ENCODE peak calls at places on chromosomes 5 and 9, in six cellular contexts. Y is bronchial epithelial cell, Q is GM12864, T is HepG2, W is transverse colon, J is astrocyte of the cerebellum. M is an unnamed sample.

GRCh38 chr9:18608371-18608770 is 134.4 kb downstream of the ADAMTSL1 start:
- DNase-seq in J (no peak), W (no peak), Q (no peak), T (no peak), Y (no peak), M (no peak)

GRCh38 chr5:55172937-55173695 is at the start of gene CDC20B:
- DNase-seq in Y (peak), W (peak), J (no peak), T (peak), Q (no peak), M (no peak)

GRCh38 chr5:55982957-55983381 is 11.8 kb downstream of the IL6ST start:
- DNase-seq in J (no peak), Y (peak), Q (no peak), W (peak), T (no peak), M (no peak)

GRCh38 chr5:39194466-39195136 is 24.8 kb downstream of the FYB1 start:
- DNase-seq in J (no peak), T (peak), Q (no peak), W (no peak), Y (peak), M (no peak)

GRCh38 chr5:157479612-157480510 is 19.8 kb downstream of the NIPAL4 start:
- DNase-seq in Y (no peak), Q (no peak), W (no peak), T (peak), J (no peak), M (no peak)

GRCh38 chr5:138975098-138975847 is 100.1 kb upstream of the LRRTM2 start:
- DNase-seq in T (no peak), Y (no peak), W (peak), Q (no peak), J (peak), M (no peak)

GRCh38 chr9:127921592-127922120 is 4.8 kb upstream of the ST6GALNAC4 start:
- DNase-seq in Y (no peak), W (peak), Q (no peak), T (no peak), J (no peak), M (no peak)

GRCh38 chr5:160311491-160312138 is 749 bp downstream of the CCNJL start:
- DNase-seq in Q (no peak), Y (no peak), T (no peak), W (no peak), J (no peak), M (no peak)

GRCh38 chr9:134897584-134898170 is 17.1 kb downstream of the FCN2 start:
- DNase-seq in T (no peak), Q (no peak), Y (no peak), W (no peak), J (no peak), M (no peak)

GRCh38 chr9:110048976-110049698 is 158.8 kb downstream of the C9orf152 start:
- DNase-seq in Q (no peak), J (no peak), T (no peak), W (no peak), Y (peak), M (no peak)

GRCh38 chr9:36163840-36164175 is 5.4 kb upstream of the CCIN start:
- DNase-seq in T (no peak), Y (peak), J (no peak), Q (no peak), W (no peak), M (no peak)

GRCh38 chr5:136108131-136108739 is 24.4 kb upstream of the SMAD5 start:
- DNase-seq in W (no peak), Q (peak), J (no peak), T (no peak), Y (peak), M (no peak)

GRCh38 chr9:135919318-135919717 is 12.0 kb upstream of the CAMSAP1 start:
- DNase-seq in Q (no peak), Y (no peak), W (no peak), J (no peak), T (no peak), M (no peak)

GRCh38 chr9:137317021-137317978 is 15.2 kb upstream of the NRARP start:
- DNase-seq in Q (no peak), J (no peak), T (no peak), Y (no peak), W (no peak), M (no peak)
- H3K4me3 ChIP-seq in Q (no peak), J (no peak), T (no peak), Y (no peak), W (no peak), M (no peak)

GRCh38 chr9:70802758-70803436 is 318.5 kb downstream of the TRPM3 start:
- DNase-seq in Y (no peak), T (no peak), Q (no peak), W (no peak), J (no peak), M (no peak)
- TF ChIP-seq CTCF in Y (no peak), T (no peak), Q (no peak), W (no peak), J (no peak), M (no peak)

DNA sequence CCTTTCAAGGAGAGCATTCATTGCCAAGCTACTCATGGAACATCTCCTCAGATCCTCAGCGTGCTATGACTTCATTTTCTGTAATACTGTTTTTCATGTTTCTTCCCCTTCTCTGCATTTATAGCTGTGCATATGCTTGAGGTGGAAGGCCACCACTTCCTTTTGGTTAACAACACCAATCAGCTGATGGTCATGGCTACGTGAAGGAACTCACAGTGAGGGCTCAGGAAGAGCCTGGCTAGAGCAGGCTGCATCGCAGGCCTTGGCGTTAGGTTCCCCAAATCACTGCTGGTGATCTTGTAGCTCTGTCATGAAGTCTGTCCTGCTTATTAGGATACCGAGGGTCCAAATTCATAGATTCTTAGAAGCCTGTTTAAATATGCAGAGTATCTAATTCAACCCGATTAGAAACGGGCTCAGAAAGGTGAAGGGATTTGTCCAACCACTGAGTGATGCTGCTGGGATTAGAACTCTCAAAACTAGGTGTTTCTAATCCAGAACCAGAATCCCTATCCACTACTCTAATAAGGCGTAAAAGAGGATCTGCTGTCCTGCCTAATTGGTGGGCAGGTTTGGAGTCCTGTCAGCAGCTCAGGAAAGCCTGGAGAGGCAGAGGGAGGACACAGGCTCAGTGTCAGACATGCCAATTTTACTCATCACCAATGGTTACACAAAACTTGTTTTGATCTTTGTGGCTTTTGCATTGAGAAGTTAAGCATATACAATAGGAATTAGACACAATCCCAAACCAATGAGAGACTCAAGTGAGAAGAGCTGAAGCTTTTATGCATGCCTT is 7.5 kb downstream of the SYK start:
- DNase-seq in T (no peak), Y (no peak), Q (no peak), W (no peak), J (no peak), M (no peak)
- H3K4me3 ChIP-seq in T (no peak), Y (no peak), Q (peak), W (no peak), J (no peak), M (no peak)

GRCh38 chr9:95088421-95089161 is 228.9 kb downstream of the FANCC start:
- DNase-seq in Q (no peak), Y (no peak), J (no peak), T (no peak), W (no peak), M (no peak)

GRCh38 chr9:95089257-95089873 is 228.1 kb downstream of the FANCC start:
- DNase-seq in J (no peak), Q (no peak), W (no peak), Y (no peak), T (no peak), M (no peak)

GRCh38 chr9:95085861-95086563 is 231.5 kb downstream of the FANCC start:
- DNase-seq in Q (no peak), T (no peak), J (no peak), Y (no peak), W (no peak), M (no peak)

GRCh38 chr9:95086564-95086955 is 230.9 kb downstream of the FANCC start:
- DNase-seq in J (no peak), T (no peak), W (no peak), Q (no peak), Y (no peak), M (no peak)

DNA sequence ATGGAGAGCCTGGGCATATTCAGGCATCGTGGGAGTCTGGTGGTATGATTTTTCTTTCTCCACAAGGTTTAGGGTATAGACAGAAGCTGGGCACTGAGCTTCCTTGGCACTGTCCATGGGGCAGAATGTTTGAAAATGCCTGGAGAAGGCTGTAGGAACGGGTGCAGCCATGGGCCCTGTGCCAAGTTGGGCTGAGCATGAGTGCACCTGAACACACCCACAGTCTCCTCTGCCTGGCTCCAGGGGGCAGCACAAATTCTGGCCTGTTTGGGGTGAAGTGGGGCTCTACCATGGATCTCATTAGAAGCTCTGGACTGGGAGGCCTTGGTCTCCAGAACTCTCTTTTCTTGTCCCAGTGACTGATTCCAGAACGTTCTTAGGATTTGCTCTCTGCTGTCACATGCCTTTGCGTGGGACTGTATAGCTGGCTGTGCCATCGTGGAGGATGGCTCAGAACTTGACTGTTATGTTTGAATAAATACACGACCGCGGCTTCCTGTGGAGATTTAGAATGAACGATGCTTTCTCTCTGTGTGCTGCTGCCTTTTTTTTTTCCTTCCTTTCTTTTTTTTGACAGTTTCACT is 229.8 kb downstream of the FANCC start:
- DNase-seq in W (peak), T (no peak), Y (peak), Q (no peak), J (no peak), M (no peak)
- TF ChIP-seq CTCF in W (no peak), T (peak), Y (peak), Q (peak), J (peak), M (peak)

GRCh38 chr5:124740991-124741583 is 5.4 kb downstream of the ZNF608 start:
- DNase-seq in Q (no peak), Y (peak), W (no peak), J (peak), T (no peak), M (peak)

GRCh38 chr5:124738751-124739559 is 7.5 kb downstream of the ZNF608 start:
- DNase-seq in J (no peak), Y (no peak), Q (no peak), W (no peak), T (no peak), M (no peak)

GRCh38 chr5:124741711-124742496 is 4.5 kb downstream of the ZNF608 start:
- DNase-seq in Q (no peak), Y (peak), T (no peak), J (peak), W (peak), M (peak)

GRCh38 chr5:124737651-124738050 is 8.8 kb downstream of the ZNF608 start:
- DNase-seq in Y (no peak), W (no peak), Q (no peak), T (no peak), J (no peak), M (no peak)

GRCh38 chr5:124740055-124740454 is 6.4 kb downstream of the ZNF608 start:
- DNase-seq in Y (no peak), W (no peak), J (no peak), T (no peak), Q (no peak), M (no peak)
- H3K4me3 ChIP-seq in Y (no peak), W (no peak), J (no peak), T (no peak), Q (peak), M (no peak)

GRCh38 chr5:173395257-173395932 is 67.2 kb upstream of the STC2 start:
- DNase-seq in W (no peak), Q (no peak), T (peak), Y (peak), J (no peak), M (no peak)
- TF ChIP-seq CTCF in W (no peak), Q (no peak), T (no peak), Y (no peak), J (peak), M (peak)

GRCh38 chr9:112315905-112316304 is 17.5 kb downstream of the PTBP3 start:
- DNase-seq in Y (no peak), Q (no peak), W (no peak), T (no peak), J (no peak), M (no peak)
- H3K4me3 ChIP-seq in Y (no peak), Q (no peak), W (no peak), T (no peak), J (no peak), M (no peak)

DNA sequence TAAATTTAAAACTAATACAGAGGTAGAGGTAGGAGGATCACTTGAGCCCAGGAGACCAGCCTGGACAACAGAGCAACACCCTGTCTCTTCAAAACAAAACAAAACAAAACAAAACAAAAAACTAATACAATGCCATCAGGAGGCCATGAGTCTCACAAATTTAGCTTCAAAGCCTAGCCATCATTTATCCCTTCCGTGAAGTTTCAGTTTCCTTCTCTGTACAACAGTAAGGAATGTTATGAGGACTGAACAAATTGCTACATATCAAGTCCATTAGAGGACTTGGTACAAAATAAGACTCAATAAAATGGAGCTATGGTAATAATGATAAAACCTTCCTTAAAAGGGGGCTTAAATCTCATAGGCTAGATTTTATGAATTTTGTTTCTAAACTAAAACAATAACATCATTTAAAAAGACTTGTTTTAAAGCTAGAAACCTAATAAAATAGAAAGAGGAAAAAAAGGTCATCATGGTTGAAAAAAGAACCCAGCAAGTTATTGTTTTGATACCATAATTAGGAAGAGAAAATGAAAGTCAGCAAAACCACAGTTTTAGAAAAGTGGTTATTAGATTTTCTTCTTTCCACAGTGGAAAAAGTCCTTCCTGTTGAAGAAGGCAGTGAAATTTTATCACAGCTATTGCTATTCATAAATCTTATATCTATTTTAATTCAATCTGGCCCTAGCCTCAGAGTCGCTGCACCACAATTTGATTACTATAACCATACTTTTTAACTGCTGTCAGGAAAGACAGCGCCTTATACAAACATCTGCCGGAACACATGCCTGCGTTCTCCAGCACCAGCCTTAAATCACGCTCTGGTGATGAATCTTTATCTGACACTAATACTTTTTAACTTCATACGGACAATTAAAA is 60.5 kb downstream of the MAPKAP1 start:
- DNase-seq in J (no peak), Q (no peak), Y (no peak), W (no peak), T (no peak), M (no peak)
- TF ChIP-seq CTCF in J (no peak), Q (no peak), Y (no peak), W (no peak), T (no peak), M (no peak)

DNA sequence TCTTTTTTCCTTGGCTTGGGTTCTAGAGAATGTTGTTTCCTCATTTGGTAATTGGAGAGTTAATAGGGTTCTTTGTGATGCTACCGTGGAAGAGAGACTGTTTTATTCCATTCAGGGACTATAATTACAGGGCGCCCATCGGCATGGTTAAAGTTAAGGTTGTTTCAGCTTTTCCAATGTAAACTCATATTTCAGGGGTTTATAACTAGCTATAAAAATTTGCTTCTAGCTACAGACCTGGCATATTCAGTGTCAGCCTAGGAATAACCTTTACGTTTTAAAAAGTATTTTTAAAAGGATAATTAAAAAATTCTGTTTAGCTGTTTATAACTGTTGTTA is 99.1 kb downstream of the AOPEP start:
- DNase-seq in W (no peak), Q (no peak), J (no peak), Y (no peak), T (no peak), M (no peak)
- H3K4me3 ChIP-seq in W (no peak), Q (no peak), J (no peak), Y (no peak), T (no peak), M (no peak)

DNA sequence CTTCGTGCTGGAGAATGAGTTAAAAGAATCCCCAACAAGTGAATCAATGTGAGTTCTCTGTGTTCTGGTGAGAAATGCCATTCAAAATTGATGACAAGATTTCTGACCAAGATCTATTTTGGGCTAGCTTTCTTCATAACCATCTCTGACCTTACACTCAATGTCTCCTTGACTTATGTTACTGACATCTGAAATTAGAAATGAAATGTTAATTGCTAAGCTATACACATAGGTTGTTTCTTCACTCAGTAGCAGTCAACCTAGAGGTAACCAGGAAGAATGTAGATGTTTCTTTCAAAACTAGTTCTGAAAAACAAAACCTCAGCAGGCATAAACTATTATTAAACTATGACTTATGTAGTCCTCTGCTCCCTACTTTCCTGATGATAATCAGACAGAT is 2220.7 kb upstream of the C9orf72 start:
- DNase-seq in T (no peak), W (no peak), J (no peak), Q (no peak), Y (no peak), M (no peak)
- TF ChIP-seq CTCF in T (no peak), W (no peak), J (no peak), Q (no peak), Y (no peak), M (no peak)